ENCODE peak calls at places on chromosomes 13 and 19, in four cellular contexts. Y is DND-41; P is CD8-positive, alpha-beta T cell; Q is psoas muscle. D is an unnamed sample.

GRCh38 chr13:50615234-50615633 is 228.3 kb downstream of the DLEU7 start:
- DNase-seq in Y (no peak), P (no peak), Q (no peak), D (no peak)

GRCh38 chr13:68749801-68750200 is 1357.8 kb upstream of the ATXN8OS start:
- DNase-seq in Q (no peak), Y (no peak), P (no peak), D (no peak)

GRCh38 chr13:66546534-66547379 is 683.4 kb downstream of the PCDH9 start:
- DNase-seq in Y (no peak), P (no peak), Q (no peak), D (no peak)

GRCh38 chr13:33727356-33728083 is 90.4 kb upstream of the RFC3 start:
- DNase-seq in Y (no peak), P (no peak), Q (no peak), D (no peak)

GRCh38 chr19:28701491-28701890 is 511.5 kb downstream of the UQCRFS1 start:
- DNase-seq in Y (no peak), Q (no peak), P (no peak), D (no peak)

GRCh38 chr19:18419699-18420460 is 682 bp downstream of the SSBP4 start:
- DNase-seq in Q (peak; percentile 66), Y (peak; percentile 71), P (peak; percentile 55), D (no peak)

GRCh38 chr19:45883881-45884681 is 1.9 kb downstream of the IRF2BP1 start:
- DNase-seq in P (no peak), Y (no peak), Q (no peak), D (peak; percentile 30)

GRCh38 chr13:95233026-95233635 is 68.1 kb downstream of the ABCC4 start:
- DNase-seq in P (no peak), Y (no peak), Q (no peak), D (no peak)

GRCh38 chr19:5072115-5072514 is 103.2 kb downstream of the KDM4B start:
- DNase-seq in Y (no peak), Q (peak; percentile 76), P (no peak), D (no peak)

GRCh38 chr19:47158879-47159509 is 28.4 kb downstream of the SAE1 start:
- DNase-seq in Q (no peak), P (peak; percentile 65), Y (peak; percentile 33), D (no peak)

GRCh38 chr13:73220966-73221720 is 162.3 kb downstream of the KLF5 start:
- DNase-seq in P (no peak), Y (no peak), Q (no peak), D (no peak)

GRCh38 chr13:30159446-30159839 is 147.9 kb downstream of the KATNAL1 start:
- DNase-seq in P (no peak), Q (no peak), Y (no peak), D (no peak)

GRCh38 chr19:47413941-47414340 is 5.4 kb downstream of the MEIS3 start:
- DNase-seq in Y (no peak), Q (no peak), P (peak; percentile 10), D (no peak)

GRCh38 chr13:113297370-113297871 is 382 bp downstream of the LAMP1 start:
- DNase-seq in Q (no peak), P (peak; percentile 65), Y (peak; percentile 16), D (peak; percentile 37)

GRCh38 chr19:6211632-6212402 is 68.0 kb downstream of the MLLT1 start:
- DNase-seq in Y (no peak), Q (peak; percentile 39), P (no peak), D (no peak)

GRCh38 chr13:30743319-30744055 is 8.1 kb downstream of the ALOX5AP start:
- DNase-seq in P (no peak), Q (peak; percentile 61), Y (no peak), D (peak; percentile 44)

GRCh38 chr13:72586519-72586918 is 140.9 kb downstream of the MZT1 start:
- DNase-seq in Q (no peak), Y (no peak), P (no peak), D (no peak)

GRCh38 chr13:27027086-27027667 is 144.4 kb downstream of the USP12 start:
- DNase-seq in Q (no peak), P (no peak), Y (no peak), D (no peak)

GRCh38 chr13:84400711-84401110 is 518.4 kb upstream of the SLITRK1 start:
- DNase-seq in P (no peak), Q (no peak), Y (no peak), D (no peak)

GRCh38 chr19:39277598-39277997 is 9.4 kb downstream of the IFNL2 start:
- DNase-seq in Q (no peak), Y (no peak), P (no peak), D (peak; percentile 38)

GRCh38 chr19:39282021-39282420 is 13.8 kb downstream of the IFNL2 start:
- DNase-seq in Q (no peak), Y (no peak), P (no peak), D (no peak)

GRCh38 chr19:39275578-39275977 is 7.4 kb downstream of the IFNL2 start:
- DNase-seq in Y (no peak), Q (no peak), P (no peak), D (no peak)

GRCh38 chr19:39276740-39277139 is 8.5 kb downstream of the IFNL2 start:
- DNase-seq in Y (no peak), P (no peak), Q (no peak), D (no peak)
- H3K27ac ChIP-seq in Y (no peak overlapping the region), P (no peak overlapping the region), Q (no peak overlapping the region), D (no peak overlapping the region)

GRCh38 chr13:38394777-38395504 is 45.3 kb downstream of the UFM1 start:
- DNase-seq in Y (no peak), P (no peak), Q (no peak), D (no peak)
- H3K27ac ChIP-seq in Y (no peak overlapping the region), P (no peak overlapping the region), Q (no peak overlapping the region), D (no peak overlapping the region)

GRCh38 chr13:48233886-48234488 is 981 bp downstream of the ITM2B start:
- DNase-seq in Q (no peak), P (no peak), Y (no peak), D (no peak)

GRCh38 chr13:48235100-48235813 is 2.3 kb downstream of the ITM2B start:
- DNase-seq in P (no peak), Y (peak; percentile 28), Q (no peak), D (no peak)

GRCh38 chr13:48234652-48235099 is 1.7 kb downstream of the ITM2B start:
- DNase-seq in Q (no peak), P (no peak), Y (no peak), D (no peak)

GRCh38 chr13:48235814-48236135 is 2.8 kb downstream of the ITM2B start:
- DNase-seq in P (no peak), Q (no peak), Y (no peak), D (no peak)

GRCh38 chr13:48236528-48237353 is 3.7 kb downstream of the ITM2B start:
- DNase-seq in Y (no peak), Q (no peak), P (no peak), D (no peak)
- H3K27ac ChIP-seq in Y (peak overlapping the region; percentile 31), Q (peak overlapping the region; percentile 99), P (peak overlapping the region; percentile 5), D (no peak overlapping the region)

GRCh38 chr13:81987159-81987558 is 1646.2 kb upstream of the SPRY2 start:
- DNase-seq in Q (no peak), P (no peak), Y (no peak), D (no peak)

GRCh38 chr13:81990652-81991051 is 1649.7 kb upstream of the SPRY2 start:
- DNase-seq in Q (no peak), Y (no peak), P (no peak), D (no peak)

GRCh38 chr13:81988542-81988941 is 1647.6 kb upstream of the SPRY2 start:
- DNase-seq in Q (no peak), Y (no peak), P (no peak), D (no peak)

GRCh38 chr13:81987677-81988357 is 1646.9 kb upstream of the SPRY2 start:
- DNase-seq in Y (no peak), P (no peak), Q (no peak), D (no peak)

GRCh38 chr13:81986308-81986707 is 1645.4 kb upstream of the SPRY2 start:
- DNase-seq in P (no peak), Y (no peak), Q (no peak), D (no peak)
- H3K27ac ChIP-seq in P (no peak overlapping the region), Y (no peak overlapping the region), Q (no peak overlapping the region), D (no peak overlapping the region)

GRCh38 chr13:98822238-98822606 is 69.8 kb upstream of the SLC15A1 start:
- DNase-seq in P (no peak), Y (no peak), Q (no peak), D (no peak)
- H3K27ac ChIP-seq in P (no peak overlapping the region), Y (no peak overlapping the region), Q (no peak overlapping the region), D (peak overlapping the region; percentile 74)

GRCh38 chr19:51357952-51358351 is 8.2 kb downstream of the ETFB start:
- DNase-seq in P (no peak), Q (peak; percentile 25), Y (no peak), D (no peak)

GRCh38 chr19:51365211-51366049 is 758 bp downstream of the ETFB start:
- DNase-seq in P (no peak), Q (peak; percentile 57), Y (peak; percentile 31), D (no peak)

GRCh38 chr19:51364200-51365106 is 1.7 kb downstream of the ETFB start:
- DNase-seq in P (no peak), Q (peak; percentile 26), Y (no peak), D (no peak)

GRCh38 chr19:51359294-51359693 is 6.9 kb downstream of the ETFB start:
- DNase-seq in Q (no peak), P (no peak), Y (no peak), D (no peak)

DNA sequence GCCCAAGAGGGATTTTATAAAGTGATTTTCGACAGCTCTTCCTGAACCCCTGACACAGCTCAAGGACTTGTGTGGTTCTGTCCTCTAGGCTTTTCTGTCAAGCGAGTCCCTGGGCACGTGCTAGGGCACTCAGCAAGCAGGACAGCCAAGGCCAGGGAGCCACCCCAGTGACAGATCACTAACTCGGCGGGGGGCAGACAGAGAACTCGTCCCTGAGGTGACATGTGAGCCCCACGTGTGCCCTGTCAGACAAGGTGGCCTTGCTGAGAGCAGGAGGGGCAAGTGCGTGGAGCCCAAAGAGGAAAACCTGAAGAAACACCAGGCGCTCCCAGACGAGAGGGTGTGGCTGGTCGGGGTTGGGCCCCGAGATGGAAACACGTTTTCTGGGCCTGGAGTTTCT is 5.0 kb downstream of the ETFB start:
- DNase-seq in Q (peak; percentile 43), P (no peak), Y (no peak), D (no peak)
- H3K27ac ChIP-seq in Q (no peak overlapping the region), P (no peak overlapping the region), Y (no peak overlapping the region), D (no peak overlapping the region)

GRCh38 chr13:110540871-110541525 is 20.5 kb downstream of the RAB20 start:
- DNase-seq in Q (no peak), Y (no peak), P (no peak), D (no peak)

GRCh38 chr13:110538632-110539031 is 22.9 kb downstream of the RAB20 start:
- DNase-seq in P (no peak), Y (no peak), Q (no peak), D (no peak)

GRCh38 chr13:110539894-110540293 is 21.6 kb downstream of the RAB20 start:
- DNase-seq in P (no peak), Y (no peak), Q (no peak), D (no peak)

GRCh38 chr13:110542311-110542796 is 19.2 kb downstream of the RAB20 start:
- DNase-seq in Q (no peak), P (no peak), Y (no peak), D (no peak)

GRCh38 chr13:110541526-110541920 is 20.0 kb downstream of the RAB20 start:
- DNase-seq in Y (no peak), P (no peak), Q (no peak), D (no peak)
- H3K27ac ChIP-seq in Y (no peak overlapping the region), P (no peak overlapping the region), Q (peak overlapping the region; percentile 50), D (peak overlapping the region; percentile 56)